ENCODE peak calls at places on chromosomes 3 and 15, in eight cellular contexts. One of them, this sample, is unnamed.

GRCh38 chr3:12932347-12932746 is 91.0 kb upstream of the RPL32 start:
- DNase-seq in gastrocnemius medialis: peak
- DNase-seq in AG04450: no peak
- DNase-seq in BE2C: no peak
- DNase-seq in cardiac fibroblast: no peak
- DNase-seq in DND-41: no peak
- DNase-seq in tibial nerve: no peak
- DNase-seq in HepG2: no peak
- DNase-seq in this sample: no peak

GRCh38 chr15:62071711-62072308 is 5.0 kb downstream of the C2CD4A start:
- DNase-seq in gastrocnemius medialis: no peak
- DNase-seq in AG04450: no peak
- DNase-seq in BE2C: no peak
- DNase-seq in cardiac fibroblast: peak
- DNase-seq in DND-41: no peak
- DNase-seq in tibial nerve: no peak
- DNase-seq in HepG2: peak
- DNase-seq in this sample: no peak

GRCh38 chr3:122415762-122416654 is at the start of gene WDR5B:
- DNase-seq in gastrocnemius medialis: peak
- DNase-seq in AG04450: peak
- DNase-seq in BE2C: peak
- DNase-seq in cardiac fibroblast: peak
- DNase-seq in DND-41: peak
- DNase-seq in tibial nerve: peak
- DNase-seq in HepG2: peak
- DNase-seq in this sample: peak

GRCh38 chr3:125959317-125960065 is 9.5 kb upstream of the ROPN1B start:
- DNase-seq in gastrocnemius medialis: no peak
- DNase-seq in AG04450: no peak
- DNase-seq in BE2C: peak
- DNase-seq in cardiac fibroblast: no peak
- DNase-seq in DND-41: no peak
- DNase-seq in tibial nerve: no peak
- DNase-seq in HepG2: no peak
- DNase-seq in this sample: no peak

GRCh38 chr15:28017423-28017924 is 81.6 kb downstream of the OCA2 start:
- DNase-seq in gastrocnemius medialis: no peak
- DNase-seq in AG04450: no peak
- DNase-seq in BE2C: peak
- DNase-seq in cardiac fibroblast: no peak
- DNase-seq in DND-41: no peak
- DNase-seq in tibial nerve: no peak
- DNase-seq in HepG2: peak
- DNase-seq in this sample: no peak

GRCh38 chr15:35107122-35107521 is 22.0 kb upstream of the NANOGP8 start:
- DNase-seq in gastrocnemius medialis: no peak
- DNase-seq in AG04450: no peak
- DNase-seq in BE2C: no peak
- DNase-seq in cardiac fibroblast: peak
- DNase-seq in DND-41: no peak
- DNase-seq in tibial nerve: no peak
- DNase-seq in HepG2: no peak
- DNase-seq in this sample: no peak

GRCh38 chr3:50480471-50480870 is 23.0 kb downstream of the CACNA2D2 start:
- DNase-seq in gastrocnemius medialis: no peak
- DNase-seq in AG04450: no peak
- DNase-seq in BE2C: no peak
- DNase-seq in cardiac fibroblast: no peak
- DNase-seq in DND-41: peak
- DNase-seq in tibial nerve: no peak
- DNase-seq in HepG2: no peak
- DNase-seq in this sample: no peak

GRCh38 chr3:186298876-186299275 is 63.2 kb downstream of the DGKG start:
- DNase-seq in gastrocnemius medialis: no peak
- DNase-seq in AG04450: no peak
- DNase-seq in BE2C: peak
- DNase-seq in cardiac fibroblast: peak
- DNase-seq in DND-41: no peak
- DNase-seq in tibial nerve: no peak
- DNase-seq in HepG2: no peak
- DNase-seq in this sample: no peak

GRCh38 chr3:182618085-182618732 is 175.1 kb upstream of the ATP11B start:
- DNase-seq in gastrocnemius medialis: no peak
- DNase-seq in AG04450: no peak
- DNase-seq in BE2C: peak
- DNase-seq in cardiac fibroblast: peak
- DNase-seq in DND-41: no peak
- DNase-seq in tibial nerve: peak
- DNase-seq in HepG2: peak
- DNase-seq in this sample: no peak
- TF ChIP-seq CTCF in gastrocnemius medialis: no peak
- TF ChIP-seq CTCF in AG04450: no peak
- TF ChIP-seq CTCF in BE2C: peak
- TF ChIP-seq CTCF in cardiac fibroblast: no peak
- TF ChIP-seq CTCF in DND-41: peak
- TF ChIP-seq CTCF in tibial nerve: peak
- TF ChIP-seq CTCF in HepG2: peak
- TF ChIP-seq CTCF in this sample: no peak

GRCh38 chr15:65180167-65180566 is 5.0 kb downstream of the CLPX start:
- DNase-seq in gastrocnemius medialis: no peak
- DNase-seq in AG04450: no peak
- DNase-seq in BE2C: no peak
- DNase-seq in cardiac fibroblast: no peak
- DNase-seq in DND-41: no peak
- DNase-seq in tibial nerve: no peak
- DNase-seq in HepG2: no peak
- DNase-seq in this sample: no peak

GRCh38 chr15:65184944-65185717 is at the start of gene CLPX:
- DNase-seq in gastrocnemius medialis: peak
- DNase-seq in AG04450: peak
- DNase-seq in BE2C: peak
- DNase-seq in cardiac fibroblast: peak
- DNase-seq in DND-41: peak
- DNase-seq in tibial nerve: peak
- DNase-seq in HepG2: peak
- DNase-seq in this sample: peak

GRCh38 chr15:65184305-65184943 is 718 bp downstream of the CLPX start:
- DNase-seq in gastrocnemius medialis: peak
- DNase-seq in AG04450: no peak
- DNase-seq in BE2C: peak
- DNase-seq in cardiac fibroblast: peak
- DNase-seq in DND-41: peak
- DNase-seq in tibial nerve: peak
- DNase-seq in HepG2: peak
- DNase-seq in this sample: no peak

GRCh38 chr15:65183847-65184159 is 1.3 kb downstream of the CLPX start:
- DNase-seq in gastrocnemius medialis: no peak
- DNase-seq in AG04450: no peak
- DNase-seq in BE2C: no peak
- DNase-seq in cardiac fibroblast: no peak
- DNase-seq in DND-41: no peak
- DNase-seq in tibial nerve: no peak
- DNase-seq in HepG2: no peak
- DNase-seq in this sample: no peak

DNA sequence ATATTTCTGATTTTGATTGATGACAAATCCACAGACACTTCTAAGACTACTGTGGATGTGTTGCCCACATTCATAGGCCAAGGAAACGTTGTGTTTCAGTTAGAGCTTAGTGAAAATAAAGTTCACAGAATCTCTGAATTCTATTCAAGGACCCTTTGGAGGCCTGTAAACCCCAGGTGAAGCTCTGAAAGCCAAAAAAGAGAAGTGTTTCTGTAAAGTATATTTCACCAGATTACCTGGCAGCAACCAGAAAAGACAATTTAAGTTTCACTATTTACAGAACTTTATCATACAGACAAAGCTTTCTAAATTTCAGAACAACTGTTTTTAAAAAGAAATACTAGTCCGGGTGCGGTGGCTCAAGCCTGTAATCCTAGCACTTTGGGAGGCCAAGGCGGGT is 2.6 kb downstream of the CLPX start:
- DNase-seq in gastrocnemius medialis: no peak
- DNase-seq in AG04450: no peak
- DNase-seq in BE2C: no peak
- DNase-seq in cardiac fibroblast: no peak
- DNase-seq in DND-41: no peak
- DNase-seq in tibial nerve: no peak
- DNase-seq in HepG2: no peak
- DNase-seq in this sample: no peak
- H3K4me3 ChIP-seq in gastrocnemius medialis: peak
- H3K4me3 ChIP-seq in AG04450: no peak
- H3K4me3 ChIP-seq in BE2C: no peak
- H3K4me3 ChIP-seq in cardiac fibroblast: no peak
- H3K4me3 ChIP-seq in DND-41: no peak
- H3K4me3 ChIP-seq in tibial nerve: no peak
- H3K4me3 ChIP-seq in HepG2: peak
- H3K4me3 ChIP-seq in this sample: no peak

GRCh38 chr15:89406218-89406716 is 71.6 kb upstream of the POLG start:
- DNase-seq in gastrocnemius medialis: no peak
- DNase-seq in AG04450: no peak
- DNase-seq in BE2C: no peak
- DNase-seq in cardiac fibroblast: no peak
- DNase-seq in DND-41: no peak
- DNase-seq in tibial nerve: no peak
- DNase-seq in HepG2: no peak
- DNase-seq in this sample: no peak

GRCh38 chr15:89404023-89404422 is 69.4 kb upstream of the POLG start:
- DNase-seq in gastrocnemius medialis: no peak
- DNase-seq in AG04450: no peak
- DNase-seq in BE2C: no peak
- DNase-seq in cardiac fibroblast: no peak
- DNase-seq in DND-41: no peak
- DNase-seq in tibial nerve: no peak
- DNase-seq in HepG2: no peak
- DNase-seq in this sample: no peak

GRCh38 chr15:89408512-89409183 is 74.0 kb upstream of the POLG start:
- DNase-seq in gastrocnemius medialis: no peak
- DNase-seq in AG04450: no peak
- DNase-seq in BE2C: no peak
- DNase-seq in cardiac fibroblast: peak
- DNase-seq in DND-41: no peak
- DNase-seq in tibial nerve: no peak
- DNase-seq in HepG2: no peak
- DNase-seq in this sample: no peak

GRCh38 chr15:89409184-89409992 is 74.8 kb upstream of the POLG start:
- DNase-seq in gastrocnemius medialis: no peak
- DNase-seq in AG04450: no peak
- DNase-seq in BE2C: no peak
- DNase-seq in cardiac fibroblast: no peak
- DNase-seq in DND-41: no peak
- DNase-seq in tibial nerve: no peak
- DNase-seq in HepG2: no peak
- DNase-seq in this sample: no peak

DNA sequence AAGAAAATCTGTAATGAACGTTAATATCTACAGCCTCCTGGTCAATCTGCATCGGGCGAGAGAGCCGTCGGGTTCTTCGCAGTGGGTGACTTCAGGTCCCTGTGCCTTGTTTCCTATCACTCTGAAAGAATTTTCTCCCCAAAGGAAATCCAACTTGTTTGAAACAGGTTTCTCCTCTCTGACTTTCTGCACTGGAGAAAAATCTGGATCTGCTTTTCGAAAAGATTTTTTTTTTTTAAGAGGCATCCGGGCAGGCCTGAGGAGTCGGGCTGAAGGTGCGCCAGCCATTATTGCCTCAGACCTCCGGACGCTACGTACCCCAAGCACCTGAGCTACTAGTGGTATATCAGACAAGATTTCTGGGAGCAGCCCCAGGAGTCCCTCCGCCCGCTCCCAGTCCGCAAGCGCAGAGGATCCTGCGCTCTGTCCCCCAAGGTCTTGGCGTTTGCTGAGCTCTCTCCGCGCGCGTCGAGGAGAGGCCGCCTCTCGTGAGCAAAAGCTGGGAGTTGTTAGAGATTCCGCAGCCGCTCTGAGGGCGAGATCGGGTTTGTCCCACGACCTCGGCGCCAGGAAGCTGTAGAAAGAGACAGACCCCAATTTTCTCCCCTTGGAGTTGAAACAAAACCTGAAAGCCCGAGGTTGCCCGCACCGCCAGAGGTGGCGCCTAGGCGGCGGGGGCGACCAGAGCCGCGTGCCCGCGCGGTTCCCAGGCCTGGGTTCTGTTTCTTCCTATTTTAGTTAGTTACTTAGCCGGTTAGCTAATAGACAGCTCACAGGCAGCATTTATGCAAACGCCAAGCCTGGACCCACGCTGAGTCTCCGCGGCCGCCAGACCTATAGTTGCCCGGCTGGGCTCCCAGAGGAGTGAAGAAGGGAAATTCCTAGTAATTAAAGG is 72.4 kb upstream of the POLG start:
- DNase-seq in gastrocnemius medialis: no peak
- DNase-seq in AG04450: no peak
- DNase-seq in BE2C: no peak
- DNase-seq in cardiac fibroblast: no peak
- DNase-seq in DND-41: no peak
- DNase-seq in tibial nerve: no peak
- DNase-seq in HepG2: no peak
- DNase-seq in this sample: no peak
- TF ChIP-seq CTCF in gastrocnemius medialis: no peak
- TF ChIP-seq CTCF in AG04450: no peak
- TF ChIP-seq CTCF in BE2C: no peak
- TF ChIP-seq CTCF in cardiac fibroblast: peak
- TF ChIP-seq CTCF in DND-41: no peak
- TF ChIP-seq CTCF in tibial nerve: no peak
- TF ChIP-seq CTCF in HepG2: no peak
- TF ChIP-seq CTCF in this sample: peak

GRCh38 chr3:171565671-171566070 is 105.5 kb upstream of the TNIK start:
- DNase-seq in gastrocnemius medialis: no peak
- DNase-seq in AG04450: no peak
- DNase-seq in BE2C: no peak
- DNase-seq in cardiac fibroblast: peak
- DNase-seq in DND-41: no peak
- DNase-seq in tibial nerve: no peak
- DNase-seq in HepG2: peak
- DNase-seq in this sample: peak
- H3K4me3 ChIP-seq in gastrocnemius medialis: no peak
- H3K4me3 ChIP-seq in AG04450: no peak
- H3K4me3 ChIP-seq in BE2C: no peak
- H3K4me3 ChIP-seq in cardiac fibroblast: no peak
- H3K4me3 ChIP-seq in DND-41: no peak
- H3K4me3 ChIP-seq in tibial nerve: no peak
- H3K4me3 ChIP-seq in HepG2: no peak
- H3K4me3 ChIP-seq in this sample: no peak

GRCh38 chr3:42830437-42831320 is 21.4 kb downstream of the ACKR2 start:
- DNase-seq in gastrocnemius medialis: no peak
- DNase-seq in AG04450: no peak
- DNase-seq in BE2C: peak
- DNase-seq in cardiac fibroblast: peak
- DNase-seq in DND-41: no peak
- DNase-seq in tibial nerve: no peak
- DNase-seq in HepG2: peak
- DNase-seq in this sample: no peak
- TF ChIP-seq CTCF in gastrocnemius medialis: peak
- TF ChIP-seq CTCF in AG04450: peak
- TF ChIP-seq CTCF in BE2C: peak
- TF ChIP-seq CTCF in cardiac fibroblast: peak
- TF ChIP-seq CTCF in DND-41: peak
- TF ChIP-seq CTCF in tibial nerve: no peak
- TF ChIP-seq CTCF in HepG2: peak
- TF ChIP-seq CTCF in this sample: peak

This sample was measured in AG09309.